ENCODE peak calls at places on chromosomes 16 and 17, in five cellular contexts. G is B cell, Y is mucosa of descending colon, K is esophagus squamous epithelium, N is AG09309. P is an unnamed sample.
A peak's percentile ranks its signal among the peaks of the same experiment; 100 is the strongest.

GRCh38 chr16:85316321-85316919 is 204.1 kb upstream of the CIBAR2 start:
- DNase-seq in K (no peak), Y (peak; percentile 75), G (peak; percentile 62), N (no peak), P (no peak)

GRCh38 chr17:81218459-81218858 is 4.3 kb downstream of the CEP131 start:
- DNase-seq in Y (no peak), K (no peak), G (no peak), N (no peak), P (no peak)

GRCh38 chr16:80816372-80816771 is 12.0 kb upstream of the CDYL2 start:
- DNase-seq in Y (no peak), G (no peak), K (no peak), N (no peak), P (no peak)

GRCh38 chr17:50221500-50222480 is 20.4 kb upstream of the COL1A1 start:
- DNase-seq in N (no peak), G (no peak), K (no peak), Y (no peak), P (no peak)

GRCh38 chr17:56481654-56482053 is 111.8 kb upstream of the NOG start:
- DNase-seq in K (no peak), Y (no peak), N (no peak), G (no peak), P (no peak)

GRCh38 chr17:7443499-7444485 is 1.1 kb upstream of the CHRNB1 start:
- DNase-seq in G (no peak), K (no peak), Y (no peak), N (no peak), P (no peak)

GRCh38 chr17:11996722-11997146 is 541 bp downstream of the ZNF18 start:
- DNase-seq in N (no peak), G (peak; percentile 73), K (peak; percentile 35), Y (peak; percentile 61), P (no peak)

GRCh38 chr17:1197781-1198490 is 18.2 kb upstream of the ABR start:
- DNase-seq in G (peak; percentile 86), Y (peak; percentile 77), N (no peak), K (peak; percentile 61), P (peak; percentile 26)

GRCh38 chr16:15493416-15494181 is 59.2 kb downstream of the BMERB1 start:
- DNase-seq in Y (no peak), K (no peak), G (no peak), N (peak; percentile 88), P (no peak)

DNA sequence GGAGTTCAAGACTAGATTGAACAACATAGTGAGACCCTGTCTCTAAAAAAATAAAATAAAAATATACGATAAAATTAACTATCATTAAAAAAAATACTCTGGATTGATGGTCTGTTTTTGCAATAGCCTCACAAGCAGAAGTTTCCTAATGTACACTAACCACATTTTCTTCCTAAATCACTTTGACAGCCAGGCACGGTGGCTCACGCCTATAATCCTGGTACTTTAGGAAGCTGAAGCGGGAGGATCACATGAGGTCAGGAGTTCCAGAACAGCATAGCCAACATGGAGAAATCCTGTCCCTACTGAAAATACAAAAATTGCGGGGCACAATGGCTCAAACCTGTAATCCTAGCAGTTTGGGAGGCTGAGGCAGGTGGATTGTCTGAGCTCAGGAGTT is 64.7 kb downstream of the HELZ start:
- DNase-seq in G (no peak), N (no peak), K (no peak), Y (no peak), P (no peak)
- TF ChIP-seq CTCF in G (no peak), N (no peak), K (no peak), Y (no peak), P (no peak)

GRCh38 chr16:66322174-66322573 is 44.3 kb upstream of the CDH5 start:
- DNase-seq in K (no peak), Y (no peak), G (no peak), N (no peak), P (no peak)

GRCh38 chr16:66328282-66328681 is 38.2 kb upstream of the CDH5 start:
- DNase-seq in K (no peak), Y (no peak), N (no peak), G (no peak), P (no peak)

GRCh38 chr16:66325977-66326376 is 40.5 kb upstream of the CDH5 start:
- DNase-seq in K (no peak), Y (no peak), N (no peak), G (no peak), P (no peak)

GRCh38 chr16:66326995-66327513 is 39.4 kb upstream of the CDH5 start:
- DNase-seq in Y (peak; percentile 25), N (no peak), K (no peak), G (no peak), P (no peak)

DNA sequence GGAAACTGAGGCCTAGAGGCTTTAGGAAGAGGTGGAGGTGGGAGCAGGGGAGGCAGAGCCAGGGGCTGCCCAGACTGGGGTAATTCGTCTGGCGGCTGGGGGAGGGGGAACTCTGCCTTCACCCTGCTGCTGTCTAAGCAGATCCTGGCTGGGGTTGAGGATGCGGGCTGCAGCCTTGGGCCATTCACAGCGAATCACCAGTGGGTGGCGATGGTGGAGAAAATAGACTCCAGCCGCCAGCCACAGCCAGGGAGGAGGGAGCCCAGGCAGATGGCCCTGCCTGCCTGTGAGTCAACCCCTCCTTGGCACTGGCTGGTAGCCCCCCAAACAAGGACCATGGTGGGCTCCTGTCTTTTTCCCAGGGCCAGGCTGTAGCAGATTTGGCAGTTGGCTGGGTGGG is 41.7 kb upstream of the CDH5 start:
- DNase-seq in Y (no peak), N (no peak), K (no peak), G (no peak), P (no peak)
- TF ChIP-seq CTCF in Y (no peak), N (peak; percentile 17), K (no peak), G (no peak), P (peak; percentile 34)

GRCh38 chr17:42603318-42603717 is 5.9 kb downstream of the RETREG3 start:
- DNase-seq in G (no peak), Y (no peak), N (no peak), K (no peak), P (no peak)
- TF ChIP-seq CTCF in G (no peak), Y (no peak), N (no peak), K (no peak), P (no peak)

GRCh38 chr17:75619506-75620431 is 13.5 kb upstream of the SMIM5 start:
- DNase-seq in K (no peak), Y (no peak), N (no peak), G (no peak), P (no peak)
- TF ChIP-seq CTCF in K (peak; percentile 8), Y (peak; percentile 29), N (peak; percentile 73), G (peak; percentile 29), P (peak; percentile 64)